ENCODE peak calls at places on chromosomes 3 and 15, in eight cellular contexts. A, G, T, L, M, B, I and O are unnamed samples.

GRCh38 chr15:87089551-87089950 is 1009.9 kb downstream of the AGBL1 start:
- DNase-seq in A (no peak), G (no peak), T (no peak), L (no peak), M (no peak), B (no peak), I (no peak), O (no peak)

GRCh38 chr15:75578206-75578947 is 738 bp downstream of the PTPN9 start:
- DNase-seq in A (no peak), G (peak), T (peak), L (peak), M (no peak), B (peak), I (peak), O (peak)

GRCh38 chr3:58269356-58269755 is 31.8 kb downstream of the ABHD6 start:
- DNase-seq in A (no peak), G (no peak), T (no peak), L (no peak), M (no peak), B (no peak), I (no peak), O (no peak)

GRCh38 chr15:67137951-67138935 is 72.8 kb downstream of the SMAD3 start:
- DNase-seq in A (no peak), G (no peak), T (no peak), L (no peak), M (no peak), B (no peak), I (no peak), O (no peak)

GRCh38 chr3:43473228-43473627 is 148.6 kb downstream of the ANO10 start:
- DNase-seq in A (no peak), G (no peak), T (no peak), L (no peak), M (no peak), B (no peak), I (no peak), O (no peak)

GRCh38 chr3:15476378-15476777 is 45.1 kb downstream of the COLQ start:
- DNase-seq in A (peak), G (no peak), T (no peak), L (no peak), M (no peak), B (no peak), I (no peak), O (no peak)

GRCh38 chr3:123818921-123819429 is 65.2 kb downstream of the MYLK start:
- DNase-seq in A (peak), G (no peak), T (no peak), L (no peak), M (no peak), B (no peak), I (no peak), O (no peak)

GRCh38 chr3:123071146-123071545 is 4.3 kb downstream of the PDIA5 start:
- DNase-seq in A (no peak), G (no peak), T (no peak), L (no peak), M (peak), B (no peak), I (no peak), O (no peak)

GRCh38 chr3:192957441-192957951 is 39.8 kb upstream of the MB21D2 start:
- DNase-seq in A (peak), G (no peak), T (peak), L (no peak), M (peak), B (no peak), I (peak), O (peak)

GRCh38 chr3:13012228-13012691 is 61.0 kb downstream of the IQSEC1 start:
- DNase-seq in A (peak), G (peak), T (peak), L (no peak), M (peak), B (peak), I (peak), O (peak)

GRCh38 chr3:140420621-140421357 is 257.1 kb upstream of the TRIM42 start:
- DNase-seq in A (peak), G (no peak), T (peak), L (no peak), M (no peak), B (no peak), I (no peak), O (no peak)

GRCh38 chr15:74317820-74318375 is 49.5 kb downstream of the CYP11A1 start:
- DNase-seq in A (peak), G (no peak), T (peak), L (no peak), M (peak), B (no peak), I (no peak), O (no peak)

GRCh38 chr15:88894819-88895767 is at the start of gene HAPLN3:
- DNase-seq in A (peak), G (peak), T (no peak), L (peak), M (no peak), B (peak), I (peak), O (peak)

GRCh38 chr3:45113625-45114050 is 32.5 kb downstream of the CDCP1 start:
- DNase-seq in A (peak), G (no peak), T (no peak), L (no peak), M (no peak), B (peak), I (no peak), O (no peak)

GRCh38 chr3:153640689-153641308 is 478.8 kb downstream of the RAP2B start:
- DNase-seq in A (no peak), G (no peak), T (no peak), L (no peak), M (no peak), B (peak), I (no peak), O (no peak)

GRCh38 chr3:23811919-23812318 is 6.2 kb downstream of the UBE2E1 start:
- DNase-seq in A (no peak), G (no peak), T (no peak), L (no peak), M (no peak), B (no peak), I (no peak), O (no peak)

GRCh38 chr3:150675587-150675986 is 28.1 kb downstream of the ERICH6 start:
- DNase-seq in A (no peak), G (no peak), T (no peak), L (no peak), M (no peak), B (no peak), I (no peak), O (no peak)

GRCh38 chr3:157175678-157176077 is 15.7 kb upstream of the CCNL1 start:
- DNase-seq in A (no peak), G (peak), T (peak), L (no peak), M (no peak), B (no peak), I (peak), O (peak)

GRCh38 chr3:106711650-106712049 is 665.6 kb upstream of the CCDC54 start:
- DNase-seq in A (peak), G (no peak), T (no peak), L (no peak), M (no peak), B (no peak), I (no peak), O (no peak)

GRCh38 chr15:40080847-40081246 is 27.8 kb downstream of the BMF start:
- DNase-seq in A (no peak), G (no peak), T (no peak), L (no peak), M (no peak), B (no peak), I (no peak), O (no peak)

GRCh38 chr3:45333549-45333948 is 54.8 kb upstream of the LARS2 start:
- DNase-seq in A (peak), G (no peak), T (no peak), L (no peak), M (no peak), B (no peak), I (no peak), O (no peak)

GRCh38 chr15:34470091-34470490 is 32.5 kb upstream of the GOLGA8A start:
- DNase-seq in A (no peak), G (no peak), T (no peak), L (no peak), M (no peak), B (no peak), I (no peak), O (no peak)